ENCODE peak calls at places on chromosome 10, in seven cellular contexts. G is colonic mucosa, P is mammary epithelial cell, J is PC-3, I is IMR-90, T is K562, B is mesenchymal stem cell. E is an unnamed sample.

GRCh38 chr10:31669367-31669766 is 259.3 kb downstream of the ARHGAP12 start:
- DNase-seq in G (no peak), P (no peak), J (no peak), I (no peak), T (no peak), B (no peak), E (no peak)

GRCh38 chr10:9230625-9231024 is 1176.1 kb downstream of the GATA3 start:
- DNase-seq in G (no peak), P (no peak), J (no peak), I (no peak), T (no peak), B (no peak), E (no peak)

GRCh38 chr10:10871312-10871711 is 146.4 kb upstream of the CELF2 start:
- DNase-seq in G (no peak), P (no peak), J (no peak), I (no peak), T (no peak), B (no peak), E (peak; percentile 4)

GRCh38 chr10:33227489-33227888 is 107.0 kb downstream of the NRP1 start:
- DNase-seq in G (no peak), P (no peak), J (peak; percentile 55), I (no peak), T (no peak), B (no peak), E (no peak)

GRCh38 chr10:96842896-96843723 is 11.0 kb downstream of the LCOR start:
- DNase-seq in G (no peak), P (no peak), J (peak; percentile 69), I (no peak), T (no peak), B (no peak), E (no peak)

GRCh38 chr10:122532601-122533266 is 27.8 kb upstream of the DMBT1 start:
- DNase-seq in G (no peak), P (no peak), J (no peak), I (no peak), T (no peak), B (no peak), E (no peak)

GRCh38 chr10:110310741-110311140 is 6.0 kb upstream of the SMNDC1 start:
- DNase-seq in G (no peak), P (no peak), J (no peak), I (no peak), T (no peak), B (no peak), E (no peak)

GRCh38 chr10:7408003-7408493 is 2.8 kb downstream of the SFMBT2 start:
- DNase-seq in G (peak; percentile 39), P (no peak), J (no peak), I (no peak), T (no peak), B (peak; percentile 55), E (no peak)

GRCh38 chr10:55668326-55668922 is 692.6 kb downstream of the ZWINT start:
- DNase-seq in G (no peak), P (no peak), J (peak; percentile 76), I (no peak), T (no peak), B (peak; percentile 5), E (no peak)

GRCh38 chr10:86970887-86971145 is 2.5 kb downstream of the ADIRF start:
- DNase-seq in G (no peak), P (no peak), J (no peak), I (no peak), T (no peak), B (no peak), E (no peak)

GRCh38 chr10:112374724-112375541 is 1.0 kb downstream of the ACSL5 start:
- DNase-seq in G (peak; percentile 48), P (no peak), J (no peak), I (no peak), T (no peak), B (peak; percentile 25), E (no peak)

GRCh38 chr10:96794786-96795733 is 37.0 kb upstream of the LCOR start:
- DNase-seq in G (peak; percentile 72), P (no peak), J (no peak), I (no peak), T (no peak), B (no peak), E (peak; percentile 41)

GRCh38 chr10:124696446-124697392 is 47.5 kb downstream of the FAM53B start:
- DNase-seq in G (no peak), P (no peak), J (no peak), I (no peak), T (no peak), B (no peak), E (no peak)

GRCh38 chr10:103491729-103492364 is 1.7 kb upstream of the NEURL1 start:
- DNase-seq in G (no peak), P (peak; percentile 84), J (peak; percentile 71), I (peak; percentile 98), T (no peak), B (peak; percentile 96), E (peak; percentile 73)

GRCh38 chr10:62577666-62578291 is 203.6 kb downstream of the ZNF365 start:
- DNase-seq in G (no peak), P (no peak), J (no peak), I (peak; percentile 86), T (no peak), B (peak; percentile 54), E (peak; percentile 70)

GRCh38 chr10:96168546-96168945 is 38.4 kb downstream of the ZNF518A start:
- DNase-seq in G (no peak), P (no peak), J (no peak), I (no peak), T (no peak), B (no peak), E (no peak)

GRCh38 chr10:25026463-25026862 is 10.1 kb downstream of the THNSL1 start:
- DNase-seq in G (no peak), P (no peak), J (peak; percentile 18), I (peak; percentile 10), T (no peak), B (peak; percentile 27), E (peak; percentile 27)

GRCh38 chr10:49001861-49002675 is 62.4 kb upstream of the LRRC18 start:
- DNase-seq in G (no peak), P (no peak), J (no peak), I (no peak), T (no peak), B (no peak), E (no peak)

GRCh38 chr10:12181065-12181775 is 14.5 kb downstream of the NUDT5 start:
- DNase-seq in G (no peak), P (no peak), J (peak; percentile 3), I (no peak), T (no peak), B (no peak), E (no peak)

GRCh38 chr10:688287-688620 is 1.2 kb downstream of the DIP2C start:
- DNase-seq in G (no peak), P (peak; percentile 4), J (no peak), I (no peak), T (no peak), B (peak; percentile 23), E (no peak)

GRCh38 chr10:689433-690226 is at the start of gene DIP2C:
- DNase-seq in G (peak; percentile 44), P (peak; percentile 47), J (peak; percentile 44), I (peak; percentile 77), T (no peak), B (peak; percentile 79), E (peak; percentile 94)

GRCh38 chr10:688621-689426 is 644 bp downstream of the DIP2C start:
- DNase-seq in G (peak; percentile 42), P (peak; percentile 43), J (peak; percentile 5), I (peak; percentile 37), T (no peak), B (peak; percentile 67), E (peak; percentile 78)

GRCh38 chr10:691216-691615 is 1.7 kb upstream of the DIP2C start:
- DNase-seq in G (no peak), P (no peak), J (no peak), I (no peak), T (no peak), B (no peak), E (no peak)

DNA sequence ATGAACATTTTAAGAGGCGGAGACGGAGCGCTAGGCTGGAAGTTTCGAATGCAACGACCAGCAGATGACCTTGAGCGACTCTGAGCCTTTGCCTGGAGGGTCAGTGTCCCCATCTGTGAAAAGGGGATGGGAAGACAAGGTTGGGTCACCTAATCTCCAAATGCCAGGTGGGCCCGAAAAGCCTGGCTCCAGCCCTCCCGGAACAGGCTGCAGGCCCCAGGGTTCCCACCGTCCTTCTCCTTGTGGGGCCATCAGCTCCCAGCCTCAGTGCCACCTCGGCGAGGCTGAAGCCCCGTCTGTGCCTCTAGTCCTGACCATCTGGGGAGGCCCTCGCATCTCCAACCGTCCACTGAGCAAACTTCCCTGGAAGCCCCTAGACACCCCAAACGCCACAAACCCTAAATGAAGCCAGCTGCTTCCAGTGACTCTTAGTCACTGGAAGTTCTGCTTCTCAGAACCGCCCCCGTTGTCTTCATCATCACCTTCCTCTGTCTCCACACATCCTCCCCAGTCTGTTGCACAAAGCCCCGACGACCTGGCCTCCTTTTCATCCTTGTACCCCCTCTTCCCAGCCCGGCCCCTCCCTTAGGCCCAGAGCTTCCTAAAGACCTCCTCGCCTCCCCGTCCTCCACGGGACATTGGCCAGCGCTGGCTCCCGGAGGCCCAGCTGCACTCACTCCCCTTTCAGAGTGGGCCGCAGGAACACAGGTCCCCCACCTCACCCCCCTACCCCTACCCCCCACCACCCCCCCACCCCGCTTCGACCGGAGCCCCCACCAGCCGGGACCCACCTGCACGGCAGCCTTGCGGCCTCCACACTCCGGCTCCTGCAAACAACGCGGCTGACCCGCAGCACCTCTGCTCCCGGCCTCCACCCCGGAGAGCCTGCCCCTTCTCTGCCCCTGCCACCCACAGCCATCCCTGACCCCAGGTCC is 1.0 kb upstream of the DIP2C start:
- DNase-seq in G (no peak), P (peak; percentile 4), J (no peak), I (peak; percentile 37), T (no peak), B (peak; percentile 20), E (no peak)
- H3K4me3 ChIP-seq in G (peak overlapping the region; percentile 27), P (no peak overlapping the region), J (peak overlapping the region; percentile 38), I (peak overlapping the region; percentile 65), T (no peak overlapping the region), B (peak overlapping the region; percentile 60), E (peak overlapping the region; percentile 80)

DNA sequence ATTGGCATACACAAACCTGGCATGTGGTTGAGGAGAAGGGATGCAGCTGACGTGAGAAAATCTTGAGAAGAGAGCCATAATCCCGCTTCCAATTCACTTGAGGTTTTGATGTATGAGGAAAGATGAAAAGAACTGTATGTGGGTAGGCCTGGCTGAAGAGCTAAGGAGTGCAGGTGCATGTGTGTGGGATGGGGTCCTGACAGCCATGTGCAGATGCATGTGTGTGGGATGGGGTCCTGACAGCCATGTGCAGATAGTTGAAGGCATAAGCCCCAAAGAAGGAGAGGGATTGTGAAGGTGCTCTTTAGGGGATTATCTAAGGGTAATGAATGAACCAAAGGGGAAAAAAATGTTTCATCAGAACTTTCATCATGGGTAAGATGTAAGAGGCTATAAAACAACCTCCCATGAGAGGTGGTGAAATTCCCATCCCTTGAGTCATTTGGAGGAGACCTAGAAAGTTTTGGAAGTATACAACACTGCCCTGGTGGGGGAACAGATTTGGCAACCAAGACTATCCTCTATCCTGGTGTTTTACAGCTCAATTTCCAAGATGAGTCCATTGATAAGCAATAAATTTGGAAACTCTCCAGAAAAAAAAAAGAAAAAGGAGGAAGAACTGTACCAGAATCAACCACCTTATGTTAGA is 3.9 kb upstream of the PKD2L1 start:
- DNase-seq in G (no peak), P (no peak), J (no peak), I (no peak), T (no peak), B (no peak), E (no peak)
- H3K9ac ChIP-seq in G (no peak overlapping the region), P (no peak overlapping the region), J (no peak overlapping the region), I (no peak overlapping the region), T (no peak overlapping the region), B (no peak overlapping the region), E (peak overlapping the region; percentile 25)

GRCh38 chr10:73917566-73918305 is 6.8 kb downstream of the PLAU start:
- DNase-seq in G (no peak), P (peak; percentile 69), J (peak; percentile 72), I (peak; percentile 68), T (no peak), B (peak; percentile 73), E (no peak)
- H3K4me3 ChIP-seq in G (no peak overlapping the region), P (no peak overlapping the region), J (no peak overlapping the region), I (no peak overlapping the region), T (no peak overlapping the region), B (no peak overlapping the region), E (no peak overlapping the region)

GRCh38 chr10:28202941-28203352 is 99.9 kb downstream of the MPP7 start:
- DNase-seq in G (no peak), P (no peak), J (peak; percentile 4), I (no peak), T (no peak), B (no peak), E (peak; percentile 26)
- H3K9ac ChIP-seq in G (no peak overlapping the region), P (no peak overlapping the region), J (peak overlapping the region; percentile 86), I (no peak overlapping the region), T (no peak overlapping the region), B (no peak overlapping the region), E (no peak overlapping the region)